ENCODE peak calls at places on chromosome 13, in six cellular contexts. Q, Z, X, V, H and T are unnamed samples.

GRCh38 chr13:107669356-107669755 is 546.0 kb downstream of the LIG4 start:
- DNase-seq in X (no peak), V (no peak), Q (peak), Z (no peak), H (no peak), T (peak)

GRCh38 chr13:23349127-23349897 is 84.2 kb downstream of the SACS start:
- DNase-seq in H (no peak), X (no peak), V (no peak), Q (no peak), Z (no peak), T (peak)

GRCh38 chr13:71820699-71821098 is 46.3 kb downstream of the DACH1 start:
- DNase-seq in Z (no peak), Q (no peak), H (no peak), V (no peak), X (no peak), T (no peak)

GRCh38 chr13:80742027-80742426 is 401.1 kb upstream of the SPRY2 start:
- DNase-seq in V (no peak), X (no peak), Q (peak), Z (no peak), H (no peak), T (peak)

GRCh38 chr13:107138987-107139386 is 571.0 kb upstream of the ARGLU1 start:
- DNase-seq in Q (peak), H (peak), V (no peak), Z (no peak), X (no peak), T (no peak)

GRCh38 chr13:43272866-43273265 is 249.5 kb downstream of the DNAJC15 start:
- DNase-seq in V (no peak), Z (no peak), Q (no peak), H (no peak), X (no peak), T (no peak)

GRCh38 chr13:41652735-41653361 is 195.5 kb downstream of the RGCC start:
- DNase-seq in V (peak), X (peak), Q (peak), Z (peak), H (peak), T (peak)

GRCh38 chr13:28582892-28583240 is 76.1 kb upstream of the POMP start:
- DNase-seq in Z (no peak), Q (no peak), H (no peak), V (no peak), X (no peak), T (no peak)

GRCh38 chr13:78599911-78600310 is 3.4 kb downstream of the POU4F1 start:
- DNase-seq in V (no peak), Z (no peak), H (no peak), Q (no peak), X (no peak), T (no peak)

GRCh38 chr13:29594310-29594709 is 1.2 kb downstream of the SLC7A1 start:
- DNase-seq in X (peak), Z (peak), V (peak), H (no peak), Q (peak), T (peak)

GRCh38 chr13:92012787-92013186 is 614.4 kb downstream of the GPC5 start:
- DNase-seq in Q (no peak), V (no peak), X (peak), H (no peak), Z (no peak), T (no peak)

GRCh38 chr13:47457631-47458030 is 543.4 kb downstream of the SUCLA2 start:
- DNase-seq in Q (no peak), X (no peak), V (no peak), H (no peak), Z (no peak), T (peak)

GRCh38 chr13:40813662-40814454 is 24.4 kb downstream of the SLC25A15 start:
- DNase-seq in V (no peak), Q (peak), Z (no peak), H (no peak), X (peak), T (peak)

GRCh38 chr13:107956889-107957288 is 258.4 kb downstream of the LIG4 start:
- DNase-seq in Z (no peak), H (no peak), V (no peak), Q (no peak), X (no peak), T (no peak)

GRCh38 chr13:94369862-94370491 is 109.5 kb downstream of the DCT start:
- DNase-seq in H (peak), X (no peak), Q (no peak), Z (peak), V (no peak), T (peak)

GRCh38 chr13:40401911-40402776 is 264.3 kb downstream of the FOXO1 start:
- DNase-seq in H (peak), Z (peak), V (no peak), X (peak), Q (peak), T (peak)

GRCh38 chr13:72508392-72508791 is 219.0 kb downstream of the MZT1 start:
- DNase-seq in Z (no peak), Q (no peak), X (peak), V (no peak), H (no peak), T (no peak)

GRCh38 chr13:77184455-77184854 is 142.4 kb downstream of the MYCBP2 start:
- DNase-seq in Q (peak), X (no peak), Z (no peak), H (no peak), V (no peak), T (no peak)

GRCh38 chr13:23578411-23579071 is 8.3 kb downstream of the TNFRSF19 start:
- DNase-seq in V (no peak), X (peak), H (peak), Z (peak), Q (peak), T (peak)

GRCh38 chr13:101520672-101521071 is 68.2 kb downstream of the ITGBL1 start:
- DNase-seq in Q (peak), Z (no peak), X (no peak), V (peak), H (no peak), T (peak)

GRCh38 chr13:21436582-21436981 is 22.5 kb downstream of the ZDHHC20 start:
- DNase-seq in V (no peak), X (no peak), Q (no peak), H (no peak), Z (no peak), T (no peak)

GRCh38 chr13:32266130-32266529 is 49.0 kb downstream of the ZAR1L start:
- DNase-seq in X (no peak), Z (no peak), V (no peak), H (no peak), Q (no peak), T (no peak)

GRCh38 chr13:32265726-32266125 is 49.4 kb downstream of the ZAR1L start:
- DNase-seq in V (no peak), Z (no peak), H (no peak), X (no peak), Q (peak), T (no peak)

GRCh38 chr13:32272021-32272695 is 43.0 kb downstream of the ZAR1L start:
- DNase-seq in Q (peak), X (no peak), V (no peak), H (no peak), Z (no peak), T (peak)

GRCh38 chr13:32264407-32264806 is 50.8 kb downstream of the ZAR1L start:
- DNase-seq in X (no peak), Z (peak), Q (peak), H (peak), V (no peak), T (peak)

GRCh38 chr13:32267836-32268439 is 47.2 kb downstream of the ZAR1L start:
- DNase-seq in V (peak), X (no peak), Q (peak), Z (no peak), H (no peak), T (no peak)
- H3K4me3 ChIP-seq in V (no peak), X (no peak), Q (no peak), Z (no peak), H (no peak), T (no peak)

DNA sequence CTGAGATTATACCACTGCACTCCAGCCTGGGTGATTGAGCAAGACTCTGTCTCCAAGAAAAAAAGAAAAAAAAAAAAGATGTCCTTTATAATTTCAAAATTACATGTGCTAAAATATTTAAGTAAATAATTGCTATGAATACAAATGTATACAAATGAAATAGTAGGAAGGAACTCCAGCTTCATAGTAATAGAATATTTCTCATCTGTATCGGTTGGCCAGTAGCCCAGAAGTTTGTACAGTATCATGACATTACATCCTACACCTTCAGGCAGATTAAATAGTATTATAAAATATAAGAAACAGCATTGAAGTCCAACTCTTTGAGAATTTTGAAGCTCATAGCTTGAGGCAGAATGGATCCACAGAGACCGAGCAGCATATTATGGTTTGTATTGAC is 36.5 kb upstream of the CLDN10 start:
- DNase-seq in V (no peak), H (no peak), Z (no peak), Q (no peak), X (no peak), T (no peak)
- TF ChIP-seq CTCF in V (no peak), H (no peak), Z (no peak), Q (no peak), X (no peak), T (no peak)

DNA sequence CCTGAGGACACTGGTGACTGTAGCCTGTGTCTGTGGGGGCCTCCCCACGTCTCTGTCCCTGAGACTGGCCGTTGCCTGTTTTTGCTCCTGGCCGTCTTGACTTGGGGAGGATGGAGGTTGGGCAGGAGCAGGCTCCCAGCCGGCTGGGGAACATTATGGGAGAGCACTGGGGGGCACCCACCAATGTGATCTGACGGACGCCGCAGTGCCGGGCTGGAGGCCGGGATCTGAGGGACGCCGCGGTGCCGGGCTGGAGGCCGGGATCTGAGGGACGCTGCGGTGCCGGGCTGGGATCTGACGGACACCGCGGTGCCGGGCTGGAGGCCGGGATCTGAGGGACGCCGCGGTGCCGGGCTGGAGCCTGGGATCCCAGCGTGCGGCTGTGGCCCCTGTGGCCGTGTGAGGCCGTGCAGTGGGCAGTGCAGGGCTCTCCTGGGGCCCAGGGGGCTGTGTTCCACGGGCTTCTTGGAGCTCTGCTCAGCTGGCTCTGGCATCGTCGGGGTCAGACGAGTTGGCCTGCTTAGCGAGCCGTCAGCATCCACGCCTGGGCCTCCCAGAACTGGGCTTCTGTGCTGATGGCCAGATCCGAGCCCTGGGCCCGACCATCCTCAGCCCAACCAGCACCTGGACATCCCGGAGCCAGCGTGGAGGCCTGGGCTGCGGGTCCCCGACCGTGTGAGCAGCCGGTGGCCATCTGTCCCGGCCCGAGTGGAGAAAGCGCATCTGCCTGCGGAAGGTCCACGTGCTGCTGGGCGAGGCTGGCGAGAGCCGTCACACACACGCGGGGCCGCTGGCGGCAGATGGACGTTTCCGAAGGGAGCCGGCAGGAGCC is 45.8 kb downstream of the GAS6 start:
- DNase-seq in X (no peak), H (no peak), Z (no peak), V (no peak), Q (peak), T (no peak)
- H3K4me3 ChIP-seq in X (no peak), H (peak), Z (no peak), V (no peak), Q (no peak), T (no peak)

GRCh38 chr13:113045214-113046007 is 60.2 kb upstream of the F7 start:
- DNase-seq in V (no peak), Q (no peak), X (no peak), Z (no peak), H (no peak), T (no peak)
- TF ChIP-seq CTCF in V (no peak), Q (no peak), X (no peak), Z (no peak), H (no peak), T (no peak)